ENCODE peak calls at places on chromosomes 5 and 9, in eight cellular contexts. W, A, I, B, O, R, K and F are unnamed samples.
A peak's percentile ranks its signal among the peaks of the same experiment; 100 is the strongest.

GRCh38 chr5:163478982-163479271 is 18.5 kb downstream of the HMMR start:
- DNase-seq in W (no peak), A (no peak), I (no peak), R (no peak), B (no peak), K (no peak), O (no peak), F (no peak)

GRCh38 chr5:176157656-176158055 is 80.6 kb upstream of the SIMC1 start:
- DNase-seq in K (no peak), W (no peak), B (peak; percentile 42), I (no peak), O (no peak), A (no peak), R (no peak), F (no peak)

GRCh38 chr9:109499631-109500120 is 1.6 kb upstream of the PTPN3 start:
- DNase-seq in A (peak; percentile 82), B (peak; percentile 63), K (no peak), W (no peak), I (peak; percentile 73), R (peak; percentile 83), O (peak; percentile 57), F (peak; percentile 87)

GRCh38 chr9:94623253-94623652 is 16.1 kb downstream of the FBP1 start:
- DNase-seq in B (peak; percentile 52), I (peak; percentile 70), O (no peak), W (no peak), K (no peak), A (no peak), R (peak; percentile 72), F (peak; percentile 67)

GRCh38 chr9:123834218-123834906 is 95.6 kb downstream of the DENND1A start:
- DNase-seq in I (no peak), W (no peak), A (no peak), K (no peak), O (no peak), R (no peak), B (peak; percentile 46), F (no peak)

GRCh38 chr5:73902327-73903051 is 276.5 kb downstream of the ARHGEF28 start:
- DNase-seq in A (no peak), K (no peak), I (no peak), R (no peak), B (peak; percentile 80), W (no peak), O (no peak), F (no peak)

GRCh38 chr5:177310757-177311173 is 933 bp downstream of the MXD3 start:
- DNase-seq in K (no peak), W (no peak), B (peak; percentile 38), R (no peak), O (no peak), A (no peak), I (no peak), F (no peak)

GRCh38 chr5:132528866-132529634 is 14.3 kb downstream of the IL5 start:
- DNase-seq in I (no peak), O (no peak), W (no peak), B (no peak), A (no peak), K (no peak), R (no peak), F (no peak)

GRCh38 chr5:135331612-135332011 is 67.4 kb downstream of the MACROH2A1 start:
- DNase-seq in K (no peak), B (no peak), R (no peak), W (no peak), I (no peak), A (no peak), O (no peak), F (no peak)

GRCh38 chr5:116738948-116739339 is 164.3 kb upstream of the SEMA6A start:
- DNase-seq in A (no peak), B (peak; percentile 69), W (no peak), I (no peak), R (no peak), K (no peak), O (no peak), F (no peak)

GRCh38 chr5:42982107-42982622 is 58.0 kb downstream of the ANXA2R start:
- DNase-seq in I (no peak), A (peak; percentile 54), W (no peak), O (no peak), B (no peak), K (no peak), R (no peak), F (peak; percentile 45)

GRCh38 chr5:124922255-124922975 is 176.0 kb upstream of the ZNF608 start:
- DNase-seq in W (no peak), I (no peak), K (no peak), A (no peak), R (no peak), O (no peak), B (no peak), F (no peak)

GRCh38 chr5:124921694-124922093 is 175.3 kb upstream of the ZNF608 start:
- DNase-seq in W (no peak), O (no peak), B (no peak), I (no peak), A (no peak), K (no peak), R (no peak), F (no peak)

GRCh38 chr5:124924729-124925128 is 178.3 kb upstream of the ZNF608 start:
- DNase-seq in B (no peak), I (no peak), K (no peak), R (no peak), A (no peak), O (no peak), W (no peak), F (no peak)

GRCh38 chr5:124920909-124921666 is 174.6 kb upstream of the ZNF608 start:
- DNase-seq in K (no peak), A (no peak), O (no peak), W (no peak), B (no peak), I (no peak), R (no peak), F (no peak)

GRCh38 chr5:124923131-124923530 is 176.7 kb upstream of the ZNF608 start:
- DNase-seq in R (no peak), O (no peak), W (no peak), I (no peak), K (no peak), A (no peak), B (peak; percentile 50), F (no peak)
- H3K4me1 ChIP-seq in R (peaks cover 24% of the 10 kb centered on the region), O (peaks cover 14% of the 10 kb centered on the region), W (peaks cover 26% of the 10 kb centered on the region), I (peaks cover 13% of the 10 kb centered on the region), K (peaks cover 7% of the 10 kb centered on the region), A (no peaks in the 10 kb centered on the region), B (peaks cover 19% of the 10 kb centered on the region), F (peaks cover 53% of the 10 kb centered on the region)

DNA sequence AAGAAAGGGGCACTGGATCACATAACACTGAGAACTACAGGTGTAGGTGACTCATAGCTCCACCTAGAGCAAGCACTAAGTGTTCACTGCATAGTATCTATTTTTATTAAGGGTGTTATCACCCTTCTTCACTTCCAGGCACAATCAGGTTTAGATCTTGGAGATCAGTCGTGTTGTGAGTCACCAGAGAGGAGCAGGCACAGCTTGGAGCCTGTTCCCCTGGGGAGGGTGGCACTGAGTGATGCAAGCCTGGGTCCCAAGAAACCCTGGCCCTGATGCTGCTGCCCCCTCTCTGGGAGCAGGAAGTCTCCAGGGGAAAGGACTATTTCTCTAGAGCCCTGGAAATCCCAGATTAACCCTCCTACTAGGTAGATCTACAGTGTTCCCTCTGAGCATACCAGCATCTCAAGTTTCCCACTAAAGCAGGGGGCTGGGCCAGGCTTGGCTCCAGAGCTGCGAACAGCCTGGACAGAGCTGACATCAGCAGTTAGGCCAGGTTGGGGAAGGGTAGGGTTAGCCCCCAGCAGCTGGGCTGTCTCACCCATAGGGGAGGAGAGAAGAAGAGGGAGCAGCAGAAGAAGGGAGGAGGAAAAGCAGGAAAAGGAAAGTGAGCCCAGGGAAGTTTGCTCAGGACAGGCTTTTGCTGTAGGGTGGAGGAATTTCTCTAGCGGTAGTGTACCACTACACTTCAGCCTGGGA is 28.1 kb upstream of the SPINK4 start:
- DNase-seq in B (peak; percentile 60), W (no peak), I (no peak), O (no peak), A (peak; percentile 60), R (no peak), K (no peak), F (no peak)
- TF ChIP-seq CTCF in B (no peak), W (no peak), I (no peak), O (no peak), A (no peak), R (no peak), K (no peak), F (no peak)

GRCh38 chr5:120466337-120467006 is 2.4 kb downstream of the PRR16 start:
- DNase-seq in I (no peak), K (no peak), A (no peak), R (no peak), B (no peak), W (no peak), O (no peak), F (no peak)

GRCh38 chr5:120476063-120476462 is 12.0 kb downstream of the PRR16 start:
- DNase-seq in O (no peak), W (no peak), A (no peak), I (no peak), R (no peak), K (no peak), B (no peak), F (no peak)

GRCh38 chr5:120473332-120473731 is 9.2 kb downstream of the PRR16 start:
- DNase-seq in K (no peak), A (no peak), B (no peak), W (no peak), R (no peak), I (no peak), O (no peak), F (no peak)

DNA sequence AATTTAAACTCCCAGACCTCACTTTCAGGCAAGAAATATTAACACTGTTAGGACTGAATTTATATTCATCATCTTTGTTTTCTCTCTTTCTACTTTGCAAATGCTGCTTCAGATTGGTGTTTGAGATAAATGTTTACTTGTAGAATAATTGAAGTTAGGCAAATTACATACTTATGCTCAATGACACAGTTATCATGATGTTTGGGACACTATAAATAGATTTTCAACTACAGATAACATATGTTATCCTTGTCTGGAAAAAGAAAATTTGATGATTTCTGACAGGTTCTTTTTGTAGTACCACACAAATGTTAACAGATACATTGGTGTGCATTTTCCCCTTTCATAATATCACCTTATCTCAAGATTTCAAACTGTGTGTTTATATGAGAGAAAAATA is 7.9 kb downstream of the PRR16 start:
- DNase-seq in B (no peak), A (no peak), O (no peak), I (no peak), W (no peak), R (no peak), K (no peak), F (no peak)
- H3K4me1 ChIP-seq in B (no peaks in the 10 kb centered on the region), A (no peaks in the 10 kb centered on the region), O (peaks cover 13% of the 10 kb centered on the region), I (no peaks in the 10 kb centered on the region), W (no peaks in the 10 kb centered on the region), R (no peaks in the 10 kb centered on the region), K (peaks cover 32% of the 10 kb centered on the region), F (no peaks in the 10 kb centered on the region)

DNA sequence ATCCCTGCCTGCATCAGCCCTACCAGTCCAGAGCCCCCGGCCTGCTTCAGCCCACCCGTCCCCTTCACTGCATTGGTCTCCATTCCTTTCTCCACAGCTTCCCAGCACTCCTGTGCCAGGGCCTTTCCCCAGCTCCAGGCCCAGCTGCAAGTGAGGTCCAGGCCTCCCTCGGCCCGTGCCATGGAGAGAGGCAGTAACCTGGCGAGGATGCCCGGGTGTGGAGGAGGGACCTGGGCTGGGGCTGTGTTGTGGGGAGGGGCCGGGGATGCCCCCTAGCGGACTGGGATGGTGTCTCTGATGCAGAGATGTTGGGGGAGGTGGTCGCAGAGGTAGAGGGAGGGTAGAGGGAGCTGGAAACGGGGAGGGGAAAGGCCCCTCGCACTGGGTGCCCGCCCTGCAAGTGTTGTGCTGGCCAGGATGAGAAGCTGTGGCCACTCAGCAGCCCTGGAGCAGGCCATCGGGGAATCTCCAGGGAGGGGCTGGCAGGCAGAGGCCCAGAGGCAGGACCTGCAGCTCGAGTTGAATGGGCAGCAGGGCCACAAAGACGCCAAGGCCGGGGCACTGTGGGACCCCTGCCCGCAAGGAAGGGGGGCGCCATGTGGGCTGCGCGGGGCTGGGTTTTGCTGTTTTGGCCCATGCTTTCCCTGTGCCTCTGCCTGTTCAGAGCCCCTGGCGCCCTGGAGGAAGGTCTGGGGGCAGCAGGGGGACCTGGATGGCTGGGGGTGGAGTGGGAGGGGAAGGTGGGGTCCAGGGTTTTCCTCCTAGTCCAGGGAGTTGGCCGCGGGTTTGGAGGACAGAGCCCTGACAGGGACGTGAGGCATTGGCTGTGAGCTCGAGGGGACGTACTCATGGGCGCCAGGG is 26.0 kb upstream of the NKD2 start:
- DNase-seq in O (no peak), K (no peak), A (no peak), B (no peak), I (no peak), R (no peak), W (no peak), F (peak; percentile 47)
- TF ChIP-seq CTCF in O (no peak), K (no peak), A (peak; percentile 55), B (peak; percentile 39), I (no peak), R (no peak), W (no peak), F (no peak)